ENCODE peak calls at places on chromosome 20, in four cellular contexts. F is brain microvascular endothelial cell, B is mammary epithelial cell, V is PC-3. D is an unnamed sample.

GRCh38 chr20:59568509-59569024 is 35.8 kb upstream of the PHACTR3 start:
- DNase-seq in F (no peak), B (no peak), V (no peak), D (no peak)

GRCh38 chr20:17833036-17833674 is 133.4 kb downstream of the BANF2 start:
- DNase-seq in F (no peak), B (peak; percentile 57), V (peak; percentile 48), D (peak; percentile 34)

GRCh38 chr20:10447028-10447427 is 11.9 kb downstream of the SLX4IP start:
- DNase-seq in F (peak; percentile 66), B (peak; percentile 70), V (peak; percentile 86), D (no peak)

GRCh38 chr20:33477386-33478234 is 12.3 kb upstream of the CBFA2T2 start:
- DNase-seq in F (no peak), B (no peak), V (no peak), D (no peak)

GRCh38 chr20:38304845-38305447 is 990 bp downstream of the BPI start:
- DNase-seq in F (peak; percentile 49), B (peak; percentile 30), V (peak; percentile 64), D (no peak)

GRCh38 chr20:4730782-4731181 is 9.1 kb downstream of the PRND start:
- DNase-seq in F (no peak), B (no peak), V (no peak), D (no peak)

GRCh38 chr20:60008130-60008808 is 50.0 kb downstream of the CDH26 start:
- DNase-seq in F (no peak), B (no peak), V (no peak), D (no peak)

GRCh38 chr20:7776148-7776547 is 164.1 kb downstream of the HAO1 start:
- DNase-seq in F (no peak), B (no peak), V (no peak), D (no peak)

GRCh38 chr20:9689041-9689440 is 149.8 kb downstream of the PAK5 start:
- DNase-seq in F (no peak), B (no peak), V (no peak), D (no peak)

GRCh38 chr20:40489886-40490285 is 199.2 kb downstream of the MAFB start:
- DNase-seq in F (peak; percentile 43), B (peak; percentile 89), V (no peak), D (peak; percentile 22)

GRCh38 chr20:1844723-1845523 is 50.3 kb upstream of the SIRPA start:
- DNase-seq in F (peak; percentile 12), B (no peak), V (no peak), D (no peak)

GRCh38 chr20:38165966-38166706 is 1.1 kb upstream of the TGM2 start:
- DNase-seq in F (no peak), B (peak; percentile 65), V (no peak), D (no peak)

GRCh38 chr20:19976595-19977372 is 40.4 kb upstream of the NAA20 start:
- DNase-seq in F (peak; percentile 73), B (peak; percentile 77), V (peak; percentile 82), D (no peak)
- H3K27ac ChIP-seq in F (peak overlapping the region; percentile 88), B (peak overlapping the region; percentile 94), V (peak overlapping the region; percentile 93), D (peak overlapping the region; percentile 94)

GRCh38 chr20:31839782-31840487 is 5.5 kb downstream of the FOXS1 start:
- DNase-seq in F (no peak), B (no peak), V (no peak), D (no peak)
- H3K27ac ChIP-seq in F (peak overlapping the region; percentile 5), B (no peak overlapping the region), V (no peak overlapping the region), D (no peak overlapping the region)

GRCh38 chr20:22776369-22776768 is 192.0 kb upstream of the FOXA2 start:
- DNase-seq in F (no peak), B (no peak), V (no peak), D (no peak)
- H3K27ac ChIP-seq in F (peak overlapping the region; percentile 9), B (peak overlapping the region; percentile 80), V (peak overlapping the region; percentile 41), D (peak overlapping the region; percentile 89)

DNA sequence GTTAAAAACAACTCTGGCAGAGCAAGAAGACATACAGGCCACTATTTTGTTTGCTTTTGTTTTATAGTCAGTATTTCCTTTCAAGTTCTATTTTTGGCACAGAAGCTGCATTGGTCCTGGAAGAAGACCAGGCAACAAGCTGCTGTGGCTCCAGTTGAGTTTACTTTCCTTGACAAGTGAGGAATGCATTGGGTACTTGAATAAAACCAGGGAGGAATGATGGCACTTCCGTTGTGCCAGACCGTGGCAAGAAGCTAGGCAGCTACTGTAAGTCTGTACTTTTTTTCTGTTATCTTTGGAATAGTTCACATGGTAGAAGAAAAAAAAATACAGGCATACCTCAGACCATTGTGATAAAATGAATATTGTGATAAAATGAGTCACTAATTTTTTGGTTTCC is 66.3 kb downstream of the NCOA3 start:
- DNase-seq in F (peak; percentile 78), B (peak; percentile 19), V (peak; percentile 89), D (no peak)
- H3K27ac ChIP-seq in F (peak overlapping the region; percentile 70), B (no peak overlapping the region), V (peak overlapping the region; percentile 61), D (peak overlapping the region; percentile 43)

GRCh38 chr20:35279533-35280174 is 1.7 kb upstream of the MMP24OS start:
- DNase-seq in F (no peak), B (peak; percentile 47), V (no peak), D (no peak)
- H3K27ac ChIP-seq in F (no peak overlapping the region), B (peak overlapping the region; percentile 51), V (no peak overlapping the region), D (peak overlapping the region; percentile 98)

DNA sequence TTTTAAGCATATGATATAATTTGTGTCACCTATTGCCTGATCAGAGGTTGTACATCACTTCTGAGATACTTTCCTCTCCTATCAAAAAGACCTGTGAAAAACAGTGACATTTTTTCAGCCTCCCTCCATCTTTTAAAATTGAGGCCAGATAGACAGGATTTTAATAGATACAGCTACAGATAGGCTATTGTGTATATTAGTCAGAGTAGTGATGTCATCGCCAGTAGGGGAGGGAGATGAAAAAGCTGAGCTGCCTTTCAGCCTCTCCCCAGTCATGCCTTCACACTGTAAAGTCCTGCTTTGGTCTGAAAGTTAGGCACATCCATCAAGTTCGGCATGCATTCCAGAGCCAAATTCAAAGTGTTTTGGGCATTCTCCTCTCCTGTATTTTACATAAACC is 7.9 kb upstream of the PABPC1L start:
- DNase-seq in F (peak; percentile 46), B (no peak), V (peak; percentile 30), D (no peak)
- H3K27ac ChIP-seq in F (no peak overlapping the region), B (no peak overlapping the region), V (no peak overlapping the region), D (no peak overlapping the region)

GRCh38 chr20:36644713-36645109 is 1.3 kb downstream of the SLA2 start:
- DNase-seq in F (no peak), B (no peak), V (no peak), D (no peak)
- H3K27ac ChIP-seq in F (no peak overlapping the region), B (no peak overlapping the region), V (no peak overlapping the region), D (no peak overlapping the region)

GRCh38 chr20:50957798-50958732 is at the start of gene DPM1:
- DNase-seq in F (peak; percentile 80), B (peak; percentile 86), V (peak; percentile 98), D (peak; percentile 50)

GRCh38 chr20:50958733-50959542 is at the start of gene MOCS3:
- DNase-seq in F (peak; percentile 79), B (no peak), V (peak; percentile 98), D (peak; percentile 80)

GRCh38 chr20:50959543-50960126 is 1.0 kb downstream of the MOCS3 start:
- DNase-seq in F (no peak), B (no peak), V (peak; percentile 33), D (no peak)

GRCh38 chr20:50953821-50954220 is 4.5 kb downstream of the DPM1 start:
- DNase-seq in F (no peak), B (peak; percentile 44), V (no peak), D (no peak)

DNA sequence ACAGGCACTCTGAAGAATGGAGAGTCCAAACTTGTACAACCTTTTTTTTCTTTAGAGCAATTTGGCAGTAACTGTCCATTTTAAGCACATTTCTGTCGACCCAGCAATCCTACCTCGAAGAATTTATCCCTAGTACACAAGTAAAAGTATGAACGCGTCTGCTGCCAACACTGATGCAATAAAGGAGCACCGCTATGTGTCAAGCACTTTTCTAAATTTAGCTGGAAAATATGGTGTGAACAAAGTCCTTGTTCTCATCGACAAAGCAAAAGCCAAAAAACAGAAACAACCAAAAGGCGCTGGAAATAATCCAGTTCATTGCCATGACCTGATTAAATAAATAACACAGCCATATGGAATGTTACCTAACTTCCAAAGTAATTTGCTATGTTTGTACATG is 1.1 kb downstream of the DPM1 start:
- DNase-seq in F (no peak), B (no peak), V (peak; percentile 31), D (no peak)
- H3K27ac ChIP-seq in F (peak overlapping the region; percentile 99), B (peak overlapping the region; percentile 99), V (no peak overlapping the region), D (peak overlapping the region; percentile 75)

GRCh38 chr20:62453186-62453808 is 22.5 kb downstream of the GATA5 start:
- DNase-seq in F (no peak), B (no peak), V (no peak), D (no peak)

GRCh38 chr20:62452475-62453095 is 23.2 kb downstream of the GATA5 start:
- DNase-seq in F (no peak), B (no peak), V (no peak), D (no peak)

GRCh38 chr20:62449951-62450815 is 22.8 kb upstream of the RBBP8NL start:
- DNase-seq in F (no peak), B (no peak), V (peak; percentile 32), D (no peak)

GRCh38 chr20:62451970-62452369 is 23.8 kb downstream of the GATA5 start:
- DNase-seq in F (no peak), B (no peak), V (no peak), D (no peak)

DNA sequence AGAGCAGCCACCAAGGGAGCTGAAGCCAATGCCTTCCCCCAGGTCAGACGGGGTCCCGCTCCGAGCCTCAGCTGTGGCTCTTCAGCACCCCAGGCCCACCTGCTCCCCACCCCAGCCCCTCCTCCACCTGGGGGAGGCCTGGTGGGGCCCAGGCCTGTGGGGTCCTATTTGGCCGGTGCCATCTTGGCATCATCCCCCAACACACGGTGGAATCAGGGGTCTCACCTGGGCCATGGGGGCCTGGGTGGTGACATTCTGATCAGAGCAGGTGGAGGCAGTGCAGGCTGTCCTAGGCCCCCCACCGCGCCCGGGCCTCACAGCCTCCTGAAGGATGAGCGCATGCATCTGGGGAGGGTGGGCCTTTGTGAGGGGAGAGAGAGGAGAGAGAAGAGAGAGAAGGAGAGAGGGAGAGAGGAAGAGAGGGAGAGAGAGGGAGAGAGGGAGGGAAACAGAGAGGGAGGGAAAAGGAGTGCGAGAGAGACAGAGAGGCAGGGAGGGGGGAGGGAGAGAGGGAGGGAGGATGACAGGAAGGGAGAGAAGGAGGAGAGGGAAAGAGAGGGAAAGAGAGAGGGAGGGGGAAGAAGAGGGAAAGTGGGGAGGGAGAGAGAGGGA is 23.9 kb upstream of the RBBP8NL start:
- DNase-seq in F (no peak), B (no peak), V (no peak), D (no peak)
- H3K27ac ChIP-seq in F (no peak overlapping the region), B (no peak overlapping the region), V (no peak overlapping the region), D (no peak overlapping the region)